ENCODE peak calls at places on chromosomes 11 and 22, in six cellular contexts. One of them, this sample, is unnamed.

GRCh38 chr11:11946180-11946579 is 62.2 kb downstream of the DKK3 start:
- DNase-seq in GM23248: peak; percentile 79
- DNase-seq in NCI-H748 treated with DMSO at 0.1 percent for 48 hours: no peak
- DNase-seq in T1000: no peak
- DNase-seq in stimulated activated CD4-positive, alpha-beta T cell treated with anti-CD3 and anti-CD28 coated beads, Interleukin-2, amount 100 ng/mL, for 48 hours: no peak
- DNase-seq in A549: no peak
- DNase-seq in this sample: no peak

GRCh38 chr11:100220801-100221200 is 466.3 kb upstream of the ARHGAP42 start:
- DNase-seq in GM23248: no peak
- DNase-seq in NCI-H748 treated with DMSO at 0.1 percent for 48 hours: no peak
- DNase-seq in T1000: no peak
- DNase-seq in stimulated activated CD4-positive, alpha-beta T cell treated with anti-CD3 and anti-CD28 coated beads, Interleukin-2, amount 100 ng/mL, for 48 hours: no peak
- DNase-seq in A549: no peak
- DNase-seq in this sample: no peak

GRCh38 chr11:8593455-8593854 is 573 bp downstream of the STK33 start:
- DNase-seq in GM23248: no peak
- DNase-seq in NCI-H748 treated with DMSO at 0.1 percent for 48 hours: no peak
- DNase-seq in T1000: no peak
- DNase-seq in stimulated activated CD4-positive, alpha-beta T cell treated with anti-CD3 and anti-CD28 coated beads, Interleukin-2, amount 100 ng/mL, for 48 hours: no peak
- DNase-seq in A549: no peak
- DNase-seq in this sample: no peak

GRCh38 chr22:31588970-31589675 is 72.9 kb downstream of the PISD start:
- DNase-seq in GM23248: no peak
- DNase-seq in NCI-H748 treated with DMSO at 0.1 percent for 48 hours: no peak
- DNase-seq in T1000: no peak
- DNase-seq in stimulated activated CD4-positive, alpha-beta T cell treated with anti-CD3 and anti-CD28 coated beads, Interleukin-2, amount 100 ng/mL, for 48 hours: no peak
- DNase-seq in A549: no peak
- DNase-seq in this sample: no peak

GRCh38 chr22:38490915-38491314 is 15.2 kb downstream of the DDX17 start:
- DNase-seq in GM23248: peak; percentile 64
- DNase-seq in NCI-H748 treated with DMSO at 0.1 percent for 48 hours: no peak
- DNase-seq in T1000: no peak
- DNase-seq in stimulated activated CD4-positive, alpha-beta T cell treated with anti-CD3 and anti-CD28 coated beads, Interleukin-2, amount 100 ng/mL, for 48 hours: no peak
- DNase-seq in A549: peak; percentile 40
- DNase-seq in this sample: no peak

GRCh38 chr22:46113110-46113909 is 37.0 kb upstream of the PPARA start:
- DNase-seq in GM23248: peak; percentile 25
- DNase-seq in NCI-H748 treated with DMSO at 0.1 percent for 48 hours: no peak
- DNase-seq in T1000: no peak
- DNase-seq in stimulated activated CD4-positive, alpha-beta T cell treated with anti-CD3 and anti-CD28 coated beads, Interleukin-2, amount 100 ng/mL, for 48 hours: no peak
- DNase-seq in A549: no peak
- DNase-seq in this sample: no peak

GRCh38 chr22:41334951-41335635 is 33.8 kb downstream of the ZC3H7B start:
- DNase-seq in GM23248: no peak
- DNase-seq in NCI-H748 treated with DMSO at 0.1 percent for 48 hours: no peak
- DNase-seq in T1000: no peak
- DNase-seq in stimulated activated CD4-positive, alpha-beta T cell treated with anti-CD3 and anti-CD28 coated beads, Interleukin-2, amount 100 ng/mL, for 48 hours: no peak
- DNase-seq in A549: no peak
- DNase-seq in this sample: no peak

GRCh38 chr11:133928628-133929059 is 28.1 kb downstream of the IGSF9B start:
- DNase-seq in GM23248: peak; percentile 14
- DNase-seq in NCI-H748 treated with DMSO at 0.1 percent for 48 hours: peak; percentile 2
- DNase-seq in T1000: no peak
- DNase-seq in stimulated activated CD4-positive, alpha-beta T cell treated with anti-CD3 and anti-CD28 coated beads, Interleukin-2, amount 100 ng/mL, for 48 hours: peak; percentile 53
- DNase-seq in A549: no peak
- DNase-seq in this sample: peak; percentile 59

GRCh38 chr11:27234043-27234668 is 128.9 kb downstream of the CCDC34 start:
- DNase-seq in GM23248: peak; percentile 98
- DNase-seq in NCI-H748 treated with DMSO at 0.1 percent for 48 hours: no peak
- DNase-seq in T1000: peak; percentile 70
- DNase-seq in stimulated activated CD4-positive, alpha-beta T cell treated with anti-CD3 and anti-CD28 coated beads, Interleukin-2, amount 100 ng/mL, for 48 hours: no peak
- DNase-seq in A549: peak; percentile 82
- DNase-seq in this sample: no peak

GRCh38 chr11:70603756-70604211 is 205.5 kb downstream of the CTTN start:
- DNase-seq in GM23248: no peak
- DNase-seq in NCI-H748 treated with DMSO at 0.1 percent for 48 hours: no peak
- DNase-seq in T1000: no peak
- DNase-seq in stimulated activated CD4-positive, alpha-beta T cell treated with anti-CD3 and anti-CD28 coated beads, Interleukin-2, amount 100 ng/mL, for 48 hours: no peak
- DNase-seq in A549: no peak
- DNase-seq in this sample: peak; percentile 68

GRCh38 chr11:124919836-124920755 is 1.0 kb downstream of the HEPN1 start:
- DNase-seq in GM23248: no peak
- DNase-seq in NCI-H748 treated with DMSO at 0.1 percent for 48 hours: no peak
- DNase-seq in T1000: no peak
- DNase-seq in stimulated activated CD4-positive, alpha-beta T cell treated with anti-CD3 and anti-CD28 coated beads, Interleukin-2, amount 100 ng/mL, for 48 hours: no peak
- DNase-seq in A549: no peak
- DNase-seq in this sample: no peak

GRCh38 chr11:64232182-64233018 is 2.0 kb upstream of the VEGFB start:
- DNase-seq in GM23248: no peak
- DNase-seq in NCI-H748 treated with DMSO at 0.1 percent for 48 hours: no peak
- DNase-seq in T1000: no peak
- DNase-seq in stimulated activated CD4-positive, alpha-beta T cell treated with anti-CD3 and anti-CD28 coated beads, Interleukin-2, amount 100 ng/mL, for 48 hours: no peak
- DNase-seq in A549: no peak
- DNase-seq in this sample: no peak

GRCh38 chr11:116357769-116358544 is 414.8 kb downstream of the BUD13 start:
- DNase-seq in GM23248: peak; percentile 18
- DNase-seq in NCI-H748 treated with DMSO at 0.1 percent for 48 hours: no peak
- DNase-seq in T1000: no peak
- DNase-seq in stimulated activated CD4-positive, alpha-beta T cell treated with anti-CD3 and anti-CD28 coated beads, Interleukin-2, amount 100 ng/mL, for 48 hours: no peak
- DNase-seq in A549: peak; percentile 26
- DNase-seq in this sample: no peak

GRCh38 chr11:13166036-13166435 is 111.6 kb upstream of the BMAL1 start:
- DNase-seq in GM23248: peak; percentile 23
- DNase-seq in NCI-H748 treated with DMSO at 0.1 percent for 48 hours: no peak
- DNase-seq in T1000: no peak
- DNase-seq in stimulated activated CD4-positive, alpha-beta T cell treated with anti-CD3 and anti-CD28 coated beads, Interleukin-2, amount 100 ng/mL, for 48 hours: no peak
- DNase-seq in A549: no peak
- DNase-seq in this sample: no peak

GRCh38 chr11:76602431-76602861 is 68.1 kb downstream of the LRRC32 start:
- DNase-seq in GM23248: peak; percentile 59
- DNase-seq in NCI-H748 treated with DMSO at 0.1 percent for 48 hours: no peak
- DNase-seq in T1000: no peak
- DNase-seq in stimulated activated CD4-positive, alpha-beta T cell treated with anti-CD3 and anti-CD28 coated beads, Interleukin-2, amount 100 ng/mL, for 48 hours: no peak
- DNase-seq in A549: no peak
- DNase-seq in this sample: no peak

GRCh38 chr22:45962756-45963155 is 14.2 kb downstream of the WNT7B start:
- DNase-seq in GM23248: no peak
- DNase-seq in NCI-H748 treated with DMSO at 0.1 percent for 48 hours: no peak
- DNase-seq in T1000: no peak
- DNase-seq in stimulated activated CD4-positive, alpha-beta T cell treated with anti-CD3 and anti-CD28 coated beads, Interleukin-2, amount 100 ng/mL, for 48 hours: no peak
- DNase-seq in A549: no peak
- DNase-seq in this sample: no peak

GRCh38 chr11:45931739-45932138 is 9.3 kb downstream of the LARGE2 start:
- DNase-seq in GM23248: no peak
- DNase-seq in NCI-H748 treated with DMSO at 0.1 percent for 48 hours: no peak
- DNase-seq in T1000: no peak
- DNase-seq in stimulated activated CD4-positive, alpha-beta T cell treated with anti-CD3 and anti-CD28 coated beads, Interleukin-2, amount 100 ng/mL, for 48 hours: no peak
- DNase-seq in A549: no peak
- DNase-seq in this sample: no peak

GRCh38 chr11:111718436-111719325 is 47.5 kb downstream of the PPP2R1B start:
- DNase-seq in GM23248: peak; percentile 51
- DNase-seq in NCI-H748 treated with DMSO at 0.1 percent for 48 hours: no peak
- DNase-seq in T1000: no peak
- DNase-seq in stimulated activated CD4-positive, alpha-beta T cell treated with anti-CD3 and anti-CD28 coated beads, Interleukin-2, amount 100 ng/mL, for 48 hours: no peak
- DNase-seq in A549: peak; percentile 59
- DNase-seq in this sample: peak; percentile 79

GRCh38 chr22:38017939-38018885 is 33.9 kb upstream of the SOX10 start:
- DNase-seq in GM23248: no peak
- DNase-seq in NCI-H748 treated with DMSO at 0.1 percent for 48 hours: no peak
- DNase-seq in T1000: no peak
- DNase-seq in stimulated activated CD4-positive, alpha-beta T cell treated with anti-CD3 and anti-CD28 coated beads, Interleukin-2, amount 100 ng/mL, for 48 hours: no peak
- DNase-seq in A549: no peak
- DNase-seq in this sample: no peak

GRCh38 chr11:93537022-93537421 is 6.2 kb downstream of the SMCO4 start:
- DNase-seq in GM23248: peak; percentile 11
- DNase-seq in NCI-H748 treated with DMSO at 0.1 percent for 48 hours: no peak
- DNase-seq in T1000: no peak
- DNase-seq in stimulated activated CD4-positive, alpha-beta T cell treated with anti-CD3 and anti-CD28 coated beads, Interleukin-2, amount 100 ng/mL, for 48 hours: no peak
- DNase-seq in A549: no peak
- DNase-seq in this sample: peak; percentile 43

GRCh38 chr11:71397328-71397860 is 50.8 kb downstream of the DHCR7 start:
- DNase-seq in GM23248: no peak
- DNase-seq in NCI-H748 treated with DMSO at 0.1 percent for 48 hours: no peak
- DNase-seq in T1000: no peak
- DNase-seq in stimulated activated CD4-positive, alpha-beta T cell treated with anti-CD3 and anti-CD28 coated beads, Interleukin-2, amount 100 ng/mL, for 48 hours: no peak
- DNase-seq in A549: no peak
- DNase-seq in this sample: no peak

GRCh38 chr11:86484164-86484794 is 109.6 kb downstream of the CCDC81 start:
- DNase-seq in GM23248: peak; percentile 96
- DNase-seq in NCI-H748 treated with DMSO at 0.1 percent for 48 hours: no peak
- DNase-seq in T1000: peak; percentile 76
- DNase-seq in stimulated activated CD4-positive, alpha-beta T cell treated with anti-CD3 and anti-CD28 coated beads, Interleukin-2, amount 100 ng/mL, for 48 hours: no peak
- DNase-seq in A549: peak; percentile 97
- DNase-seq in this sample: no peak

GRCh38 chr22:27638329-27639179 is 163.0 kb downstream of the MN1 start:
- DNase-seq in GM23248: no peak
- DNase-seq in NCI-H748 treated with DMSO at 0.1 percent for 48 hours: no peak
- DNase-seq in T1000: no peak
- DNase-seq in stimulated activated CD4-positive, alpha-beta T cell treated with anti-CD3 and anti-CD28 coated beads, Interleukin-2, amount 100 ng/mL, for 48 hours: no peak
- DNase-seq in A549: no peak
- DNase-seq in this sample: no peak

GRCh38 chr11:3052109-3052479 is 5.1 kb downstream of the CARS1 start:
- DNase-seq in GM23248: no peak
- DNase-seq in NCI-H748 treated with DMSO at 0.1 percent for 48 hours: peak; percentile 83
- DNase-seq in T1000: no peak
- DNase-seq in stimulated activated CD4-positive, alpha-beta T cell treated with anti-CD3 and anti-CD28 coated beads, Interleukin-2, amount 100 ng/mL, for 48 hours: no peak
- DNase-seq in A549: no peak
- DNase-seq in this sample: no peak

GRCh38 chr11:59197990-59198389 is 14.7 kb downstream of the MPEG1 start:
- DNase-seq in GM23248: peak; percentile 64
- DNase-seq in NCI-H748 treated with DMSO at 0.1 percent for 48 hours: no peak
- DNase-seq in T1000: peak; percentile 23
- DNase-seq in stimulated activated CD4-positive, alpha-beta T cell treated with anti-CD3 and anti-CD28 coated beads, Interleukin-2, amount 100 ng/mL, for 48 hours: no peak
- DNase-seq in A549: no peak
- DNase-seq in this sample: peak; percentile 42

GRCh38 chr11:78651136-78651775 is 76.6 kb upstream of the NARS2 start:
- DNase-seq in GM23248: no peak
- DNase-seq in NCI-H748 treated with DMSO at 0.1 percent for 48 hours: no peak
- DNase-seq in T1000: no peak
- DNase-seq in stimulated activated CD4-positive, alpha-beta T cell treated with anti-CD3 and anti-CD28 coated beads, Interleukin-2, amount 100 ng/mL, for 48 hours: no peak
- DNase-seq in A549: no peak
- DNase-seq in this sample: no peak